ENCODE peak calls at places on chromosomes 13 and 19, in five cellular contexts. One of them, this sample, is unnamed.

GRCh38 chr19:37055330-37055729 is 22.9 kb upstream of the ZNF420 start:
- DNase-seq in CD8-positive, alpha-beta T cell: no peak
- DNase-seq in endothelial cell of umbilical vein: no peak
- DNase-seq in suprapubic skin: no peak
- DNase-seq in small intestine: no peak
- DNase-seq in this sample: no peak

GRCh38 chr13:78806457-78806856 is 147.5 kb upstream of the OBI1 start:
- DNase-seq in CD8-positive, alpha-beta T cell: no peak
- DNase-seq in small intestine: peak
- DNase-seq in suprapubic skin: no peak
- DNase-seq in endothelial cell of umbilical vein: peak
- DNase-seq in this sample: peak

GRCh38 chr13:29362849-29363604 is 232.5 kb downstream of the SLC7A1 start:
- DNase-seq in CD8-positive, alpha-beta T cell: peak
- DNase-seq in small intestine: peak
- DNase-seq in suprapubic skin: no peak
- DNase-seq in endothelial cell of umbilical vein: peak
- DNase-seq in this sample: peak

GRCh38 chr13:98204546-98204945 is 27.5 kb upstream of the RNF113B start:
- DNase-seq in CD8-positive, alpha-beta T cell: no peak
- DNase-seq in small intestine: no peak
- DNase-seq in endothelial cell of umbilical vein: no peak
- DNase-seq in suprapubic skin: no peak
- DNase-seq in this sample: no peak

GRCh38 chr13:108304170-108305068 is 34.9 kb downstream of the TNFSF13B start:
- DNase-seq in endothelial cell of umbilical vein: no peak
- DNase-seq in small intestine: no peak
- DNase-seq in CD8-positive, alpha-beta T cell: no peak
- DNase-seq in suprapubic skin: no peak
- DNase-seq in this sample: no peak

GRCh38 chr13:114004416-114005205 is 30.7 kb upstream of the C13orf46 start:
- DNase-seq in small intestine: peak
- DNase-seq in CD8-positive, alpha-beta T cell: no peak
- DNase-seq in suprapubic skin: peak
- DNase-seq in endothelial cell of umbilical vein: peak
- DNase-seq in this sample: no peak

GRCh38 chr13:33017410-33017929 is 1.2 kb downstream of the KL start:
- DNase-seq in suprapubic skin: peak
- DNase-seq in CD8-positive, alpha-beta T cell: no peak
- DNase-seq in small intestine: peak
- DNase-seq in endothelial cell of umbilical vein: peak
- DNase-seq in this sample: peak

GRCh38 chr13:49443327-49443688 is 556 bp downstream of the CAB39L start:
- DNase-seq in suprapubic skin: no peak
- DNase-seq in CD8-positive, alpha-beta T cell: no peak
- DNase-seq in endothelial cell of umbilical vein: peak
- DNase-seq in small intestine: no peak
- DNase-seq in this sample: no peak

GRCh38 chr19:38701455-38702063 is 42.7 kb downstream of the CAPN12 start:
- DNase-seq in suprapubic skin: no peak
- DNase-seq in CD8-positive, alpha-beta T cell: no peak
- DNase-seq in small intestine: peak
- DNase-seq in endothelial cell of umbilical vein: no peak
- DNase-seq in this sample: no peak

GRCh38 chr13:113112893-113113845 is 7.6 kb downstream of the F7 start:
- DNase-seq in suprapubic skin: no peak
- DNase-seq in small intestine: no peak
- DNase-seq in CD8-positive, alpha-beta T cell: no peak
- DNase-seq in endothelial cell of umbilical vein: no peak
- DNase-seq in this sample: no peak

GRCh38 chr19:13195678-13196077 is 45.5 kb downstream of the IER2 start:
- DNase-seq in CD8-positive, alpha-beta T cell: peak
- DNase-seq in small intestine: peak
- DNase-seq in suprapubic skin: no peak
- DNase-seq in endothelial cell of umbilical vein: no peak
- DNase-seq in this sample: no peak

GRCh38 chr19:54188224-54188871 is 1.0 kb downstream of the MBOAT7 start:
- DNase-seq in endothelial cell of umbilical vein: peak
- DNase-seq in CD8-positive, alpha-beta T cell: peak
- DNase-seq in small intestine: peak
- DNase-seq in suprapubic skin: no peak
- DNase-seq in this sample: no peak

GRCh38 chr13:52848455-52849190 is at the start of gene PCDH8:
- DNase-seq in small intestine: no peak
- DNase-seq in endothelial cell of umbilical vein: no peak
- DNase-seq in CD8-positive, alpha-beta T cell: no peak
- DNase-seq in suprapubic skin: no peak
- DNase-seq in this sample: peak

GRCh38 chr19:31372245-31372781 is 23.1 kb upstream of the TSHZ3 start:
- DNase-seq in endothelial cell of umbilical vein: no peak
- DNase-seq in suprapubic skin: no peak
- DNase-seq in CD8-positive, alpha-beta T cell: no peak
- DNase-seq in small intestine: no peak
- DNase-seq in this sample: no peak

GRCh38 chr13:24271611-24272451 is 37.5 kb upstream of the C1QTNF9 start:
- DNase-seq in endothelial cell of umbilical vein: peak
- DNase-seq in small intestine: peak
- DNase-seq in suprapubic skin: no peak
- DNase-seq in CD8-positive, alpha-beta T cell: peak
- DNase-seq in this sample: peak

GRCh38 chr19:35261356-35262100 is 7.2 kb upstream of the USF2 start:
- DNase-seq in CD8-positive, alpha-beta T cell: no peak
- DNase-seq in endothelial cell of umbilical vein: no peak
- DNase-seq in suprapubic skin: no peak
- DNase-seq in small intestine: no peak
- DNase-seq in this sample: no peak

GRCh38 chr13:32639502-32640105 is 53.4 kb downstream of the PDS5B start:
- DNase-seq in small intestine: peak
- DNase-seq in CD8-positive, alpha-beta T cell: peak
- DNase-seq in endothelial cell of umbilical vein: peak
- DNase-seq in suprapubic skin: no peak
- DNase-seq in this sample: peak

GRCh38 chr19:28864024-28864503 is 348.9 kb downstream of the UQCRFS1 start:
- DNase-seq in small intestine: peak
- DNase-seq in endothelial cell of umbilical vein: no peak
- DNase-seq in CD8-positive, alpha-beta T cell: no peak
- DNase-seq in suprapubic skin: no peak
- DNase-seq in this sample: no peak

GRCh38 chr13:48928781-48929430 is 46.8 kb upstream of the FNDC3A start:
- DNase-seq in small intestine: no peak
- DNase-seq in suprapubic skin: no peak
- DNase-seq in CD8-positive, alpha-beta T cell: no peak
- DNase-seq in endothelial cell of umbilical vein: no peak
- DNase-seq in this sample: no peak

GRCh38 chr13:94419304-94419943 is 60.1 kb downstream of the DCT start:
- DNase-seq in endothelial cell of umbilical vein: peak
- DNase-seq in suprapubic skin: no peak
- DNase-seq in CD8-positive, alpha-beta T cell: no peak
- DNase-seq in small intestine: no peak
- DNase-seq in this sample: peak

GRCh38 chr13:91238036-91238435 is 109.5 kb upstream of the MIR17HG start:
- DNase-seq in suprapubic skin: no peak
- DNase-seq in small intestine: no peak
- DNase-seq in CD8-positive, alpha-beta T cell: no peak
- DNase-seq in endothelial cell of umbilical vein: no peak
- DNase-seq in this sample: no peak

GRCh38 chr19:8396563-8397203 is 6.5 kb downstream of the RAB11B start:
- DNase-seq in endothelial cell of umbilical vein: peak
- DNase-seq in suprapubic skin: peak
- DNase-seq in small intestine: peak
- DNase-seq in CD8-positive, alpha-beta T cell: peak
- DNase-seq in this sample: peak

GRCh38 chr13:62293081-62293480 is 877.4 kb upstream of the PCDH20 start:
- DNase-seq in small intestine: no peak
- DNase-seq in endothelial cell of umbilical vein: no peak
- DNase-seq in CD8-positive, alpha-beta T cell: no peak
- DNase-seq in suprapubic skin: no peak
- DNase-seq in this sample: no peak

GRCh38 chr19:21439372-21439771 is 42.4 kb downstream of the ZNF493 start:
- DNase-seq in endothelial cell of umbilical vein: no peak
- DNase-seq in small intestine: no peak
- DNase-seq in CD8-positive, alpha-beta T cell: no peak
- DNase-seq in suprapubic skin: no peak
- DNase-seq in this sample: no peak

GRCh38 chr19:29478578-29479565 is 46.9 kb upstream of the VSTM2B start:
- DNase-seq in small intestine: no peak
- DNase-seq in suprapubic skin: no peak
- DNase-seq in endothelial cell of umbilical vein: no peak
- DNase-seq in CD8-positive, alpha-beta T cell: no peak
- DNase-seq in this sample: no peak

GRCh38 chr19:42228640-42229039 is 8.5 kb downstream of the ZNF526 start:
- DNase-seq in CD8-positive, alpha-beta T cell: no peak
- DNase-seq in suprapubic skin: no peak
- DNase-seq in small intestine: no peak
- DNase-seq in endothelial cell of umbilical vein: no peak
- DNase-seq in this sample: no peak

GRCh38 chr13:102317593-102317992 is 84.3 kb downstream of the FGF14 start:
- DNase-seq in small intestine: no peak
- DNase-seq in suprapubic skin: peak
- DNase-seq in endothelial cell of umbilical vein: no peak
- DNase-seq in CD8-positive, alpha-beta T cell: no peak
- DNase-seq in this sample: no peak

GRCh38 chr13:25881946-25882574 is 169.8 kb downstream of the SHISA2 start:
- DNase-seq in CD8-positive, alpha-beta T cell: no peak
- DNase-seq in suprapubic skin: no peak
- DNase-seq in endothelial cell of umbilical vein: peak
- DNase-seq in small intestine: no peak
- DNase-seq in this sample: peak

GRCh38 chr19:1407662-1408299 is 395 bp downstream of the DAZAP1 start:
- DNase-seq in CD8-positive, alpha-beta T cell: peak
- DNase-seq in endothelial cell of umbilical vein: no peak
- DNase-seq in suprapubic skin: no peak
- DNase-seq in small intestine: no peak
- DNase-seq in this sample: no peak

GRCh38 chr13:100658363-100658762 is 16.2 kb downstream of the TMTC4 start:
- DNase-seq in suprapubic skin: no peak
- DNase-seq in CD8-positive, alpha-beta T cell: no peak
- DNase-seq in endothelial cell of umbilical vein: no peak
- DNase-seq in small intestine: peak
- DNase-seq in this sample: no peak

GRCh38 chr13:110363009-110363408 is 55.9 kb downstream of the COL4A2 start:
- DNase-seq in suprapubic skin: no peak
- DNase-seq in CD8-positive, alpha-beta T cell: no peak
- DNase-seq in small intestine: no peak
- DNase-seq in endothelial cell of umbilical vein: no peak
- DNase-seq in this sample: peak

GRCh38 chr13:111844222-111844671 is 222.7 kb upstream of the SOX1 start:
- DNase-seq in small intestine: no peak
- DNase-seq in CD8-positive, alpha-beta T cell: no peak
- DNase-seq in suprapubic skin: no peak
- DNase-seq in endothelial cell of umbilical vein: no peak
- DNase-seq in this sample: no peak

GRCh38 chr13:33740134-33740538 is 77.8 kb upstream of the RFC3 start:
- DNase-seq in small intestine: no peak
- DNase-seq in suprapubic skin: no peak
- DNase-seq in endothelial cell of umbilical vein: peak
- DNase-seq in CD8-positive, alpha-beta T cell: no peak
- DNase-seq in this sample: no peak

GRCh38 chr13:98143601-98144500 is 957 bp downstream of the FARP1 start:
- DNase-seq in CD8-positive, alpha-beta T cell: no peak
- DNase-seq in endothelial cell of umbilical vein: peak
- DNase-seq in small intestine: no peak
- DNase-seq in suprapubic skin: no peak
- DNase-seq in this sample: peak

GRCh38 chr19:3931041-3931440 is 1.8 kb upstream of the NMRK2 start:
- DNase-seq in CD8-positive, alpha-beta T cell: no peak
- DNase-seq in endothelial cell of umbilical vein: no peak
- DNase-seq in suprapubic skin: no peak
- DNase-seq in small intestine: no peak
- DNase-seq in this sample: no peak
- H3K27ac ChIP-seq in CD8-positive, alpha-beta T cell: no peak
- H3K27ac ChIP-seq in endothelial cell of umbilical vein: no peak
- H3K27ac ChIP-seq in suprapubic skin: no peak
- H3K27ac ChIP-seq in small intestine: no peak
- H3K27ac ChIP-seq in this sample: no peak

DNA sequence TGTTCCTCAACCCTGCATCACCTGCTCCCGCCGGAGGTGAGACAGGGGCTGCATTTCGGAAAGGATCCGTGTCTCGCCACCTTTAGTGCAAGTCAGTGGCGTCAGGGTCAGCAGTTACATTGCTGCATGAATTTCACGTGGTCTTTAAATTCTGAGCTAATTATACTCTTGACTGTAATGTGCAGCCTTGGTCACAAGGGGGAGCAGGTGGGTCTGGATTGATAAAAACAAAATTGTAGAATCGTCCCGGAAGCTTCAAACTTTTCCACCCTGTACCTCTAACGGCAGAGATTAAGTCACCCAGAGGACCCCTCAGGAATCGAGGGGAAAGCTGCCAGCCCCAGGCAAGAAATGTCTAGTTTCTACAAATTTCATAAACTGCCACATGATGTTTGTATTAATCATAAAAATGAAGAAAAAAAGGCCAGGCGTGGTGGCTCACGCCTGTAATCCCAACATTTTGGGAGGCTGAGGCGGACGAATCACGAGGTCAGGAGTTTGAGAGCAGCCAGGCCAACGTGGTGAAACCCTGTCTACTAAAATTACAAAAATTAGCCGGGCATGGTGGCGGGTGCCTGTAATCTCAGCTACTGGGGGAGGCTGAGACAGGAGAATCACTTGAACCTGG is 20.2 kb downstream of the BBC3 start:
- DNase-seq in CD8-positive, alpha-beta T cell: peak
- DNase-seq in endothelial cell of umbilical vein: peak
- DNase-seq in suprapubic skin: peak
- DNase-seq in small intestine: peak
- DNase-seq in this sample: peak
- H3K27ac ChIP-seq in CD8-positive, alpha-beta T cell: no peak
- H3K27ac ChIP-seq in endothelial cell of umbilical vein: peak
- H3K27ac ChIP-seq in suprapubic skin: no peak
- H3K27ac ChIP-seq in small intestine: no peak
- H3K27ac ChIP-seq in this sample: peak

DNA sequence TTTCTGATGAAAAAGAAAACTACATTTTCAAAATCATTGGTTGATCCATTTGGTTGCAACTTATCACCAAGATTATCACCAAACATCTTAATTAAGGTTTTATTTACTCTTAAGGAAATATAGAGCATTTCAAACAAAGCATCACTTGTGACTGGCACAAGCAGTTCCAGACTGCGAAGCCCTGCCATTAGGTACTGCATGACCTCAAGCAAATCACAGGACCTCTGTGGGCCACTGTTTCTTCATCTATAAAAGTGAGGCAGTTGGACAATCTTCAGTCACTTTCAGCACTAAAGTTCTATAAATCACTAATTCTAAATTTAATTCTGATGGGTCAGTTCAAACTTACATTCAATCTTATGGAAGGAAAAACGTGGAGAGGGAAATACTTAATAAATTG is 2.0 kb downstream of the ELF1 start:
- DNase-seq in suprapubic skin: no peak
- DNase-seq in CD8-positive, alpha-beta T cell: no peak
- DNase-seq in small intestine: peak
- DNase-seq in endothelial cell of umbilical vein: peak
- DNase-seq in this sample: no peak
- H3K27ac ChIP-seq in suprapubic skin: peak
- H3K27ac ChIP-seq in CD8-positive, alpha-beta T cell: peak
- H3K27ac ChIP-seq in small intestine: peak
- H3K27ac ChIP-seq in endothelial cell of umbilical vein: no peak
- H3K27ac ChIP-seq in this sample: no peak

GRCh38 chr19:10593148-10593547 is 6.0 kb upstream of the AP1M2 start:
- DNase-seq in endothelial cell of umbilical vein: no peak
- DNase-seq in CD8-positive, alpha-beta T cell: no peak
- DNase-seq in small intestine: no peak
- DNase-seq in suprapubic skin: no peak
- DNase-seq in this sample: no peak

GRCh38 chr19:10593820-10594637 is 6.9 kb upstream of the AP1M2 start:
- DNase-seq in endothelial cell of umbilical vein: no peak
- DNase-seq in CD8-positive, alpha-beta T cell: no peak
- DNase-seq in small intestine: no peak
- DNase-seq in suprapubic skin: peak
- DNase-seq in this sample: no peak
- H3K27ac ChIP-seq in endothelial cell of umbilical vein: no peak
- H3K27ac ChIP-seq in CD8-positive, alpha-beta T cell: no peak
- H3K27ac ChIP-seq in small intestine: no peak
- H3K27ac ChIP-seq in suprapubic skin: peak
- H3K27ac ChIP-seq in this sample: no peak